ENCODE peak calls at places on chromosome 19, in six cellular contexts. O, Q, X, Y, N and U are unnamed samples.

GRCh38 chr19:17329768-17330545 is 4.7 kb downstream of the ANO8 start:
- DNase-seq in O (no peak), Q (no peak), X (no peak), Y (no peak), N (no peak), U (no peak)

GRCh38 chr19:44260343-44260681 is 626 bp downstream of the ZNF233 start:
- DNase-seq in O (no peak), Q (no peak), X (no peak), Y (no peak), N (no peak), U (no peak)

GRCh38 chr19:16376241-16376640 is 51.6 kb downstream of the KLF2 start:
- DNase-seq in O (no peak), Q (peak), X (no peak), Y (no peak), N (no peak), U (peak)

GRCh38 chr19:16940626-16941025 is 51.8 kb downstream of the F2RL3 start:
- DNase-seq in O (peak), Q (no peak), X (peak), Y (no peak), N (no peak), U (no peak)

GRCh38 chr19:29121684-29122083 is 91.3 kb downstream of the UQCRFS1 start:
- DNase-seq in O (peak), Q (peak), X (peak), Y (no peak), N (no peak), U (no peak)

GRCh38 chr19:30227661-30228112 is 144.5 kb upstream of the ZNF536 start:
- DNase-seq in O (no peak), Q (peak), X (no peak), Y (peak), N (no peak), U (peak)

GRCh38 chr19:48325265-48325910 is at the start of gene EMP3:
- DNase-seq in O (peak), Q (peak), X (peak), Y (peak), N (peak), U (peak)

GRCh38 chr19:1263198-1263597 is 5.9 kb upstream of the CIRBP start:
- DNase-seq in O (no peak), Q (no peak), X (no peak), Y (no peak), N (no peak), U (peak)

GRCh38 chr19:48571378-48572162 is 19.6 kb downstream of the SULT2B1 start:
- DNase-seq in O (no peak), Q (no peak), X (no peak), Y (peak), N (no peak), U (no peak)

GRCh38 chr19:43582495-43582894 is 6.9 kb downstream of the PINLYP start:
- DNase-seq in O (no peak), Q (no peak), X (no peak), Y (no peak), N (no peak), U (no peak)

GRCh38 chr19:48501446-48501960 is 10.1 kb downstream of the LMTK3 start:
- DNase-seq in O (peak), Q (peak), X (no peak), Y (peak), N (peak), U (peak)

GRCh38 chr19:16076958-16077611 is 790 bp downstream of the TPM4 start:
- DNase-seq in O (peak), Q (peak), X (peak), Y (peak), N (no peak), U (peak)

GRCh38 chr19:42088471-42089190 is 12.7 kb downstream of the ZNF574 start:
- DNase-seq in O (no peak), Q (no peak), X (no peak), Y (no peak), N (no peak), U (peak)

GRCh38 chr19:13095934-13096890 is 6.4 kb downstream of the LYL1 start:
- DNase-seq in O (no peak), Q (peak), X (no peak), Y (no peak), N (no peak), U (peak)

GRCh38 chr19:39053276-39054090 is 21.1 kb upstream of the FBXO27 start:
- DNase-seq in O (no peak), Q (no peak), X (no peak), Y (no peak), N (no peak), U (no peak)

GRCh38 chr19:17706750-17707181 is 12.5 kb upstream of the MAP1S start:
- DNase-seq in O (no peak), Q (peak), X (no peak), Y (no peak), N (no peak), U (no peak)

GRCh38 chr19:17475541-17476115 is 5.3 kb downstream of the SLC27A1 start:
- DNase-seq in O (peak), Q (peak), X (no peak), Y (no peak), N (no peak), U (peak)

DNA sequence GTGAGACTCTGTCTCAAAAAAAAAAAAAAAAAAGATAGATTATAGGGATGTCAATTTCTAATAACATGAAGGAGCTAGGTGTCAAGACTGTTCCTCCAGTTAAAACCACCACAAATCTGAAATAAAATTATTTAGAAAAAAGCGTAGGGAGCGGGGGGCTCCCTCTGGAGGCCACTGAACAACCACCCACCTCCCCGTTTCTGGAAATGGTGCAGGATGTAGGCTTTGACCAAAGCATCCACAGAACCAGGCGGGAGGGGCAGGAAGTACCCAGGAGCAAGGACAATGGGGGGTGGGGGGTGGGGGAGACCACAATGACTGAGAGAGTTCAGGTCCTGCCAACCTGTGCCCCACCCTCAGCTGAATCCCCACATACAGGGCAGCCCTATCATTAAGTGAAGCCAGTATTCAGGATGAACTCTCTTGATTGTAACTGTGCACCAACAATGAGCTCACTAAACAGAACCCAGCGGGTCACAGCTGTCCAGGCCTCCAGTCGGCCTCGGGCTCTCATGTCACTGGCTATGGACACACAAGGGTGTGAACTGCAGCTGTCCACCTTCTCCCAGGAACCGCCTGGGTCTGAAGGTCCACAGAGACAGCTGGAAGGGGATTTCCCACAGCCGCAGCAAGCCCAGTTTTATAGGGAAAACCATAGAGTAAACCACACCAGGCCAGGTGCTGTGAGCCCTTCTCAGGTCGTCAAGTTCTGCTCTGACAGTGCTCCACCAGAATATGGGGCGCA is 6.6 kb downstream of the ZSCAN18 start:
- DNase-seq in O (no peak), Q (no peak), X (no peak), Y (no peak), N (no peak), U (peak)
- H3K27ac ChIP-seq in O (no peak), Q (no peak), X (no peak), Y (no peak), N (no peak), U (no peak)

DNA sequence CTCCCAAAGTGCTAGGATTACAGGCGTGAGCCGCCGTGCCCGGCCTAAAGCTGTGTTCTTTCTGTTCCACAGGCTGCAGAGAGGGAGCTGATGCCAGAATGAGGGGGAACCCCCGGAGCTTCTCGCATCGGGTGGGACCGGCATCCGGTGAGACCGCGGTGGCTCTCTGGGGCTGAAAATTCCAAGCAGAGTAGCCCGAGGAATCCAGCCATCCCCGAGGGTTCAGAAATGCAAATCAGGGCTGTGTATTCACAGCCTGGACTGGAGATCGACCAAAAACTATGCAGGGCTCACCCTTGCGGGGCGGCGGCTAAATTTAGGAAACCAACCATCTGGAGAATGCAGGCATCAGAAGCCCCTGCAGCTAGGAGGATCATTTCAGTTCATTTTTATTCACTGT is 99.2 kb downstream of the GNG7 start:
- DNase-seq in O (peak), Q (peak), X (peak), Y (peak), N (no peak), U (peak)
- H3K27ac ChIP-seq in O (peak), Q (peak), X (peak), Y (peak), N (no peak), U (peak)

GRCh38 chr19:32674959-32675719 is at the start of gene ANKRD27:
- DNase-seq in O (peak), Q (peak), X (peak), Y (peak), N (peak), U (peak)

GRCh38 chr19:32676895-32677359 is 1.3 kb downstream of the RGS9BP start:
- DNase-seq in O (no peak), Q (no peak), X (no peak), Y (no peak), N (no peak), U (no peak)

GRCh38 chr19:32677657-32678056 is 2.0 kb downstream of the RGS9BP start:
- DNase-seq in O (no peak), Q (no peak), X (no peak), Y (no peak), N (no peak), U (no peak)

GRCh38 chr19:32675720-32676185 is at the start of gene RGS9BP:
- DNase-seq in O (peak), Q (peak), X (peak), Y (peak), N (peak), U (peak)

GRCh38 chr19:32676186-32676894 is 692 bp downstream of the RGS9BP start:
- DNase-seq in O (no peak), Q (peak), X (no peak), Y (no peak), N (no peak), U (no peak)
- H3K27ac ChIP-seq in O (no peak), Q (no peak), X (no peak), Y (no peak), N (no peak), U (no peak)

GRCh38 chr19:5686647-5687359 is 3.3 kb upstream of the RPL36 start:
- DNase-seq in O (peak), Q (peak), X (peak), Y (peak), N (peak), U (peak)

GRCh38 chr19:5687360-5688198 is 2.5 kb upstream of the RPL36 start:
- DNase-seq in O (no peak), Q (no peak), X (no peak), Y (no peak), N (no peak), U (no peak)

GRCh38 chr19:5683177-5683886 is 2.5 kb downstream of the HSD11B1L start:
- DNase-seq in O (no peak), Q (no peak), X (no peak), Y (no peak), N (no peak), U (no peak)

GRCh38 chr19:5684694-5685430 is 4.0 kb downstream of the HSD11B1L start:
- DNase-seq in O (no peak), Q (peak), X (no peak), Y (no peak), N (no peak), U (no peak)

DNA sequence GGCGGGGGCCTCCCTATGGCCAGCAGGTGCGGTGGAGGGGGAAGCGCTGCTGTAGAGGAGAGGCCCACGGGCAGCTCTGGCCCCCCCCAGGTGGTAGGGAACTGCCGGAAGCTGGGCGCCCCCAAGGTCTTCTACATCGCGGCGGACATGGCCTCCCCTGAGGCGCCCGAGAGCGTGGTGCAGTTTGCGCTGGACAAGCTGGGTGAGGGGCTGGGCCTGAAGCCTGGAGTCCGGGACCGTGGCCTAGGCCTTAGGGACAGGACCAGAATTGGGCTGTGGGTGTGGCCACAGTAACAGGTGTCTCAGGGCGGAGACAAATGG is 3.8 kb upstream of the RPL36 start:
- DNase-seq in O (no peak), Q (no peak), X (no peak), Y (no peak), N (no peak), U (no peak)
- H3K27ac ChIP-seq in O (peak), Q (no peak), X (no peak), Y (peak), N (no peak), U (no peak)

GRCh38 chr19:45440259-45440638 is 16.5 kb upstream of the ERCC1 start:
- DNase-seq in O (no peak), Q (peak), X (no peak), Y (no peak), N (no peak), U (no peak)
- H3K27ac ChIP-seq in O (peak), Q (peak), X (peak), Y (peak), N (peak), U (no peak)

GRCh38 chr19:46901701-46902401 is 41.1 kb downstream of the ARHGAP35 start:
- DNase-seq in O (no peak), Q (no peak), X (no peak), Y (no peak), N (no peak), U (no peak)

GRCh38 chr19:46892252-46893179 is 31.7 kb downstream of the ARHGAP35 start:
- DNase-seq in O (no peak), Q (no peak), X (no peak), Y (no peak), N (no peak), U (no peak)

GRCh38 chr19:46898731-46899130 is 37.9 kb downstream of the ARHGAP35 start:
- DNase-seq in O (no peak), Q (no peak), X (no peak), Y (no peak), N (no peak), U (peak)

GRCh38 chr19:46900341-46900740 is 39.5 kb downstream of the ARHGAP35 start:
- DNase-seq in O (no peak), Q (no peak), X (no peak), Y (no peak), N (no peak), U (no peak)

DNA sequence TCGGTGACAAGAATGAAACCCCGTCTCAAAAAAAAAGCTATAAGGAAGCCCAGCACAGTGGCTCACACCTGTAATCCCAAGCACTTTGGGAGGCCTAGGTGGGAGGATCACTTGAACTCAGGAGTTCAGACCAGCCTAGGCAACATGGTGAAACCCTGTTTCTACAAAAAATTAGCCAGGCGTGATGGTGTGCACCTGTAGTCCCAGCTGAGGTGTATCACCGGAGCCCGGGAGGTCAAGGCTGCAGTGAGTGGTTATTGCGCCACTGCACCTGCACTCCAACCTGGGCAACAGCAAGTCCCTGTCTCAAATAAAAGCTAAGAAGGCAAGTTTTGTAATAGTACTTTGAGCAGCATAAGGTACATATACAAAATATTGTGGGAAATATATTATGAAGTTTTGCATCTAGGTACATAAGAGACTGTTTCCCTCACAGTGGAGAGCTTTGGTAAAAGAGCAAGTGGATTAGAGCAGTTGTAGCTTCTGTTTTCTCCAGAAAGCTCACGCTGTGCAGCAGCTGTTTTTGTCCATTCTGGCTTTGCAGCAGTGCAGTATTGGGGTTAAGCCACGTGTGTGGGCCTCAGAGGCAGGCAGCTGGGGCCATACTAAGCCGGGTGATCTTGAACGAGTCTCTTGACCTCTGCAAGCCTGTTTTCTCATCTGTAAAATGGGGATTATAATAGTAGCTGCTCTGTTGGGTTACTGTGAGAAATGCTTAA is 35.4 kb downstream of the ARHGAP35 start:
- DNase-seq in O (no peak), Q (no peak), X (no peak), Y (peak), N (no peak), U (no peak)
- H3K27ac ChIP-seq in O (no peak), Q (no peak), X (no peak), Y (no peak), N (no peak), U (no peak)

DNA sequence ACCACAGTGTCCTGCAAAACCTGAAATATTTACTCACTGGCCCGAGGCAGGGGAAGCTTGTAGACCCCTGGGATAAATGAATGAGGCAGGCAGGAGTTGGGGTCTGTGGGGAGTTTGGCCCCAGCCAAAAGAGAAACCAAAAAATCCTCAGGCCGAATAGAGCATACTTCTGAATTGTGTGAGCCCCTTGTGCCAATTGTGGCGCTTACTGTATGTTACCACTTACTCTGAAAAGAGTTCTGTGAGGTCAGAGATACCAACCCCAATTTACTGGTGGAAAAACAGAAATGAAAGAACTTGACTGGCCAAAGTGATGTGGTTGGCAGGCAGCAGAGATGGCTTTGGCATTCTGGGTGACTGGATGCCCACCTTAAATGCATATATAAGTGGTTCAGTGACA is 6.9 kb downstream of the CARM1 start:
- DNase-seq in O (no peak), Q (no peak), X (no peak), Y (no peak), N (no peak), U (no peak)
- H3K27ac ChIP-seq in O (no peak), Q (no peak), X (no peak), Y (peak), N (peak), U (no peak)

GRCh38 chr19:35264281-35265125 is 4.3 kb upstream of the USF2 start:
- DNase-seq in O (peak), Q (peak), X (peak), Y (peak), N (no peak), U (peak)

GRCh38 chr19:35265126-35265995 is 3.4 kb upstream of the USF2 start:
- DNase-seq in O (peak), Q (peak), X (peak), Y (peak), N (no peak), U (peak)

GRCh38 chr19:35262101-35262761 is 6.5 kb upstream of the USF2 start:
- DNase-seq in O (peak), Q (peak), X (peak), Y (peak), N (no peak), U (peak)

GRCh38 chr19:35260694-35261304 is 8.0 kb upstream of the USF2 start:
- DNase-seq in O (peak), Q (no peak), X (peak), Y (peak), N (no peak), U (peak)

GRCh38 chr19:35261356-35262100 is 7.2 kb upstream of the USF2 start:
- DNase-seq in O (peak), Q (no peak), X (peak), Y (peak), N (no peak), U (peak)
- H3K27ac ChIP-seq in O (no peak), Q (no peak), X (no peak), Y (no peak), N (no peak), U (no peak)

GRCh38 chr19:6721113-6721474 is 644 bp upstream of the C3 start:
- DNase-seq in O (no peak), Q (no peak), X (no peak), Y (no peak), N (no peak), U (no peak)
- H3K27ac ChIP-seq in O (no peak), Q (no peak), X (no peak), Y (peak), N (peak), U (no peak)